ENCODE peak calls at places on chromosome 9, in five cellular contexts. One of them, this sample, is unnamed. For H3F3A, the result is how much of the 10 kb centered on the place peaks cover.

GRCh38 chr9:107606149-107606790 is 116.7 kb upstream of the KLF4 start:
- DNase-seq in MM.1S: no peak
- DNase-seq in PC-3: no peak
- DNase-seq in neural progenitor cell: no peak
- DNase-seq in GM23338: no peak
- DNase-seq in this sample: no peak

GRCh38 chr9:12846035-12846434 is 71.2 kb downstream of the LURAP1L start:
- DNase-seq in MM.1S: no peak
- DNase-seq in neural progenitor cell: no peak
- DNase-seq in GM23338: no peak
- DNase-seq in PC-3: no peak
- DNase-seq in this sample: no peak

GRCh38 chr9:134637696-134638502 is 3.7 kb upstream of the COL5A1 start:
- DNase-seq in PC-3: no peak
- DNase-seq in neural progenitor cell: no peak
- DNase-seq in MM.1S: no peak
- DNase-seq in GM23338: no peak
- DNase-seq in this sample: no peak

GRCh38 chr9:76394896-76395244 is 644 bp upstream of the RFK start:
- DNase-seq in GM23338: peak
- DNase-seq in neural progenitor cell: peak
- DNase-seq in MM.1S: peak
- DNase-seq in PC-3: peak
- DNase-seq in this sample: no peak

GRCh38 chr9:84823426-84824271 is 154.1 kb downstream of the NTRK2 start:
- DNase-seq in MM.1S: peak
- DNase-seq in PC-3: no peak
- DNase-seq in GM23338: no peak
- DNase-seq in neural progenitor cell: no peak
- DNase-seq in this sample: no peak

GRCh38 chr9:8903077-8903476 is 1103.5 kb upstream of the DMAC1 start:
- DNase-seq in neural progenitor cell: no peak
- DNase-seq in PC-3: no peak
- DNase-seq in MM.1S: no peak
- DNase-seq in GM23338: no peak
- DNase-seq in this sample: no peak

GRCh38 chr9:14314929-14315753 is 1.2 kb upstream of the NFIB start:
- DNase-seq in GM23338: peak
- DNase-seq in PC-3: peak
- DNase-seq in neural progenitor cell: peak
- DNase-seq in MM.1S: peak
- DNase-seq in this sample: peak

GRCh38 chr9:123569343-123569694 is 213.3 kb downstream of the CRB2 start:
- DNase-seq in neural progenitor cell: no peak
- DNase-seq in MM.1S: no peak
- DNase-seq in PC-3: no peak
- DNase-seq in GM23338: no peak
- DNase-seq in this sample: no peak

GRCh38 chr9:127568971-127569818 is 42.9 kb upstream of the STXBP1 start:
- DNase-seq in GM23338: peak
- DNase-seq in MM.1S: peak
- DNase-seq in PC-3: peak
- DNase-seq in neural progenitor cell: peak
- DNase-seq in this sample: peak

GRCh38 chr9:113528088-113528487 is 64.6 kb downstream of the RGS3 start:
- DNase-seq in PC-3: no peak
- DNase-seq in GM23338: no peak
- DNase-seq in MM.1S: no peak
- DNase-seq in neural progenitor cell: no peak
- DNase-seq in this sample: peak

GRCh38 chr9:35108946-35109575 is 6.1 kb upstream of the STOML2 start:
- DNase-seq in neural progenitor cell: no peak
- DNase-seq in MM.1S: no peak
- DNase-seq in PC-3: no peak
- DNase-seq in GM23338: no peak
- DNase-seq in this sample: no peak

GRCh38 chr9:89431930-89432725 is 65.8 kb downstream of the SEMA4D start:
- DNase-seq in MM.1S: no peak
- DNase-seq in PC-3: no peak
- DNase-seq in neural progenitor cell: no peak
- DNase-seq in GM23338: no peak
- DNase-seq in this sample: no peak

GRCh38 chr9:125428060-125428481 is 166.4 kb downstream of the GAPVD1 start:
- DNase-seq in neural progenitor cell: no peak
- DNase-seq in MM.1S: peak
- DNase-seq in GM23338: peak
- DNase-seq in PC-3: peak
- DNase-seq in this sample: peak

GRCh38 chr9:78029601-78030552 is 1.7 kb downstream of the GNAQ start:
- DNase-seq in MM.1S: no peak
- DNase-seq in neural progenitor cell: peak
- DNase-seq in PC-3: no peak
- DNase-seq in GM23338: peak
- DNase-seq in this sample: no peak

GRCh38 chr9:4389755-4390154 is 89.9 kb upstream of the GLIS3 start:
- DNase-seq in MM.1S: no peak
- DNase-seq in neural progenitor cell: no peak
- DNase-seq in PC-3: peak
- DNase-seq in GM23338: no peak
- DNase-seq in this sample: no peak

GRCh38 chr9:128611600-128612394 is 44.9 kb downstream of the DYNC2I2 start:
- DNase-seq in MM.1S: no peak
- DNase-seq in GM23338: no peak
- DNase-seq in neural progenitor cell: no peak
- DNase-seq in PC-3: no peak
- DNase-seq in this sample: no peak

GRCh38 chr9:129798973-129799372 is 4.0 kb upstream of the TOR1B start:
- DNase-seq in MM.1S: no peak
- DNase-seq in PC-3: no peak
- DNase-seq in GM23338: no peak
- DNase-seq in neural progenitor cell: no peak
- DNase-seq in this sample: no peak

GRCh38 chr9:2087500-2088313 is 72.6 kb downstream of the SMARCA2 start:
- DNase-seq in neural progenitor cell: peak
- DNase-seq in PC-3: peak
- DNase-seq in GM23338: peak
- DNase-seq in MM.1S: peak
- DNase-seq in this sample: no peak

GRCh38 chr9:91035825-91036208 is 234.2 kb downstream of the SYK start:
- DNase-seq in MM.1S: no peak
- DNase-seq in GM23338: no peak
- DNase-seq in PC-3: no peak
- DNase-seq in neural progenitor cell: no peak
- DNase-seq in this sample: no peak

GRCh38 chr9:91034521-91034920 is 232.9 kb downstream of the SYK start:
- DNase-seq in PC-3: peak
- DNase-seq in GM23338: no peak
- DNase-seq in MM.1S: peak
- DNase-seq in neural progenitor cell: no peak
- DNase-seq in this sample: peak

GRCh38 chr9:91033802-91034201 is 232.2 kb downstream of the SYK start:
- DNase-seq in MM.1S: peak
- DNase-seq in neural progenitor cell: peak
- DNase-seq in GM23338: peak
- DNase-seq in PC-3: peak
- DNase-seq in this sample: no peak

GRCh38 chr9:91036356-91036755 is 234.7 kb downstream of the SYK start:
- DNase-seq in GM23338: no peak
- DNase-seq in neural progenitor cell: no peak
- DNase-seq in PC-3: no peak
- DNase-seq in MM.1S: peak
- DNase-seq in this sample: no peak

GRCh38 chr9:91034976-91035824 is 233.6 kb downstream of the SYK start:
- DNase-seq in GM23338: no peak
- DNase-seq in neural progenitor cell: no peak
- DNase-seq in MM.1S: peak
- DNase-seq in PC-3: no peak
- DNase-seq in this sample: no peak
- TF ChIP-seq CTCF in GM23338: no peak
- TF ChIP-seq CTCF in neural progenitor cell: no peak
- TF ChIP-seq CTCF in MM.1S: no peak
- TF ChIP-seq CTCF in PC-3: no peak
- TF ChIP-seq CTCF in this sample: no peak

GRCh38 chr9:135736265-135736978 is 34.4 kb downstream of the KCNT1 start:
- DNase-seq in PC-3: no peak
- DNase-seq in GM23338: peak
- DNase-seq in neural progenitor cell: peak
- DNase-seq in MM.1S: no peak
- DNase-seq in this sample: no peak

GRCh38 chr9:135739271-135740220 is 37.6 kb downstream of the KCNT1 start:
- DNase-seq in PC-3: no peak
- DNase-seq in GM23338: no peak
- DNase-seq in neural progenitor cell: no peak
- DNase-seq in MM.1S: no peak
- DNase-seq in this sample: no peak

GRCh38 chr9:135734616-135735144 is 32.7 kb downstream of the KCNT1 start:
- DNase-seq in MM.1S: no peak
- DNase-seq in GM23338: no peak
- DNase-seq in PC-3: no peak
- DNase-seq in neural progenitor cell: no peak
- DNase-seq in this sample: peak

GRCh38 chr9:135737840-135738521 is 36.0 kb downstream of the KCNT1 start:
- DNase-seq in GM23338: no peak
- DNase-seq in neural progenitor cell: no peak
- DNase-seq in PC-3: no peak
- DNase-seq in MM.1S: no peak
- DNase-seq in this sample: no peak

DNA sequence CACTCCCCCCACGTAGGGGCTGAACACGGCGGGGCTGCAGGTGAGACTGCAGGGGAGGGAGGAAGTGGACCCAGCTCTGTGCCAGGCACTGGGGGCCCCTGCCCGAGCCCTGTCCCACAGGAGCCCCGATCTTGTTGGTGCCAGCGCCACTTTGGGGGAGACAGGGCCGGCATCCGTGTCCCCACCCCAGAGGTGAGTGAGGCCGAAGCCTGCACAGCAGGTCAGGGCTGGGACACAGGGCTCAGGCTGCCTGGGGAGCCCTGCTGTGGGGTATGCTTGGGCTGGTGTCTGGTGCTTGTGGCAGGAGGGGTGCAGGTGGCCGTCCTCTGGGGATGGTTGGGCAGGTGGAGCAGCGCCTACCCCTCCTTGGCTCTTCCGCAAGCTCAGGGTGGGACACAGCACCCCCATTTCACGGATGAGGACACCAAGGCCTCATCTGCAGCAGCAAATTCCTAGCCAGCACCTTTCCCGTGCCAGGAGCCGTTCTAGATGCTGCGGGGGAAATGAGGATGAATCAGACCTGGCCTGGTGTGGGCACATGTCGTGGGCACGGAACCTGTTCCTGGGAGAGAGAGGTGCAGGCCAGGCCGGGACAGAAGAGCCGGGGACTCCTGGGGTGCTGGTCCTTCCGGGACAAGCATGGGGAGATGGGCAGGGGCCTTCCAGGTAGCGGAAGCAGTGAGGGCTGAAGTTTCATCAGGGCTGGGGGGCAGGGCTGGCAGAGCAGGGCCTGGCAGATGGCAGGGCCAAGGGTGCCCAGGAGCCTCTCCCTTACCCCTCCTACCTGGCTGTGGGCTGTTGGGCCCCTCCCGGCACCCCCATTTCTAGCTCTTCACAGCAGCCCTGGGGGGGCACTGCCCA is 35.2 kb downstream of the KCNT1 start:
- DNase-seq in MM.1S: no peak
- DNase-seq in neural progenitor cell: no peak
- DNase-seq in PC-3: peak
- DNase-seq in GM23338: no peak
- DNase-seq in this sample: no peak
- TF ChIP-seq EZH2 in MM.1S: no peak
- TF ChIP-seq EZH2 in neural progenitor cell: no peak
- TF ChIP-seq EZH2 in PC-3: no peak
- TF ChIP-seq EZH2 in GM23338: no peak
- TF ChIP-seq EZH2 in this sample: no peak

GRCh38 chr9:121182437-121182836 is 19.2 kb downstream of the RAB14 start:
- DNase-seq in neural progenitor cell: no peak
- DNase-seq in GM23338: no peak
- DNase-seq in PC-3: no peak
- DNase-seq in MM.1S: no peak
- DNase-seq in this sample: no peak
- H3F3A ChIP-seq in neural progenitor cell: under half
- H3F3A ChIP-seq in GM23338: under half
- H3F3A ChIP-seq in PC-3: under half
- H3F3A ChIP-seq in MM.1S: under half
- H3F3A ChIP-seq in this sample: under half

DNA sequence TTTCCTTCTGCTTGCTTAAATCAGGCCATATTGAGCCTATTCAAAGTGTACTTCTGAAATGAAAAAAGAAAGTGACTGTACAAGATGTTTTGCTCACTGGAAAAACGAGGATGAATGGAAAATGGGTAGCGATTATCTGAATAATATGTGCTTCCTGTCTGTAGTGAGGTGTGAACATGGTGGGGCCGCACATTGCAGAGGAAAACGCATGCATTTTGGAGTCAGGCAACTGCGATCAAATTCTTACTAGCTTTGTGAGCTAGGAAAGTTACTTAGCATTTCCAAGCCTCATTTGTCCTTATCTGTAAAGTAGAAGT is 73.0 kb upstream of the PRSS3 start:
- DNase-seq in neural progenitor cell: no peak
- DNase-seq in PC-3: no peak
- DNase-seq in GM23338: no peak
- DNase-seq in MM.1S: no peak
- DNase-seq in this sample: no peak
- TF ChIP-seq CTCF in neural progenitor cell: no peak
- TF ChIP-seq CTCF in PC-3: no peak
- TF ChIP-seq CTCF in GM23338: no peak
- TF ChIP-seq CTCF in MM.1S: no peak
- TF ChIP-seq CTCF in this sample: no peak

GRCh38 chr9:73806876-73807275 is 655.2 kb downstream of the ANXA1 start:
- DNase-seq in PC-3: no peak
- DNase-seq in GM23338: no peak
- DNase-seq in neural progenitor cell: no peak
- DNase-seq in MM.1S: no peak
- DNase-seq in this sample: no peak
- TF ChIP-seq EZH2 in PC-3: no peak
- TF ChIP-seq EZH2 in GM23338: no peak
- TF ChIP-seq EZH2 in neural progenitor cell: no peak
- TF ChIP-seq EZH2 in MM.1S: no peak
- TF ChIP-seq EZH2 in this sample: no peak

GRCh38 chr9:109912726-109913460 is 132.9 kb downstream of the PALM2AKAP2 start:
- DNase-seq in neural progenitor cell: no peak
- DNase-seq in GM23338: no peak
- DNase-seq in MM.1S: peak
- DNase-seq in PC-3: peak
- DNase-seq in this sample: no peak
- H3F3A ChIP-seq in neural progenitor cell: under half
- H3F3A ChIP-seq in GM23338: under half
- H3F3A ChIP-seq in MM.1S: under half
- H3F3A ChIP-seq in PC-3: under half
- H3F3A ChIP-seq in this sample: under half

This sample was measured in PC-9.